ENCODE peak calls at places on chromosomes 7 and 10, in six cellular contexts. One of them, this sample, is unnamed.

GRCh38 chr7:16671811-16672210 is 25.8 kb downstream of the BZW2 start:
- DNase-seq in ovary: no peak
- DNase-seq in neuronal stem cell: no peak
- DNase-seq in mesenchymal stem cell: no peak
- DNase-seq in suprapubic skin: no peak
- DNase-seq in left ventricle myocardium inferior: no peak
- DNase-seq in this sample: no peak

GRCh38 chr7:142120474-142121000 is 9.0 kb downstream of the MGAM2 start:
- DNase-seq in neuronal stem cell: no peak
- DNase-seq in mesenchymal stem cell: no peak
- DNase-seq in left ventricle myocardium inferior: no peak
- DNase-seq in suprapubic skin: no peak
- DNase-seq in ovary: no peak
- DNase-seq in this sample: no peak

GRCh38 chr10:5948208-5948585 is 29.1 kb downstream of the IL15RA start:
- DNase-seq in mesenchymal stem cell: no peak
- DNase-seq in neuronal stem cell: no peak
- DNase-seq in suprapubic skin: no peak
- DNase-seq in left ventricle myocardium inferior: no peak
- DNase-seq in ovary: no peak
- DNase-seq in this sample: no peak

GRCh38 chr10:51832652-51833383 is 133.4 kb upstream of the CSTF2T start:
- DNase-seq in mesenchymal stem cell: peak; percentile 72
- DNase-seq in neuronal stem cell: no peak
- DNase-seq in left ventricle myocardium inferior: no peak
- DNase-seq in suprapubic skin: no peak
- DNase-seq in ovary: no peak
- DNase-seq in this sample: no peak

GRCh38 chr7:96084880-96085551 is 236.9 kb downstream of the SLC25A13 start:
- DNase-seq in left ventricle myocardium inferior: no peak
- DNase-seq in mesenchymal stem cell: peak; percentile 3
- DNase-seq in neuronal stem cell: no peak
- DNase-seq in ovary: no peak
- DNase-seq in suprapubic skin: no peak
- DNase-seq in this sample: no peak

GRCh38 chr10:72106154-72106849 is 18.0 kb upstream of the SPOCK2 start:
- DNase-seq in left ventricle myocardium inferior: no peak
- DNase-seq in mesenchymal stem cell: no peak
- DNase-seq in neuronal stem cell: no peak
- DNase-seq in suprapubic skin: no peak
- DNase-seq in ovary: no peak
- DNase-seq in this sample: no peak

GRCh38 chr10:78407009-78407711 is 373.5 kb downstream of the RPS24 start:
- DNase-seq in neuronal stem cell: peak; percentile 96
- DNase-seq in suprapubic skin: no peak
- DNase-seq in left ventricle myocardium inferior: peak; percentile 86
- DNase-seq in mesenchymal stem cell: peak; percentile 90
- DNase-seq in ovary: peak; percentile 94
- DNase-seq in this sample: peak; percentile 74

GRCh38 chr7:92693519-92693918 is 103.3 kb upstream of the FAM133B start:
- DNase-seq in suprapubic skin: no peak
- DNase-seq in neuronal stem cell: no peak
- DNase-seq in ovary: no peak
- DNase-seq in left ventricle myocardium inferior: no peak
- DNase-seq in mesenchymal stem cell: no peak
- DNase-seq in this sample: no peak

GRCh38 chr10:62632071-62632809 is 172.3 kb upstream of the ADO start:
- DNase-seq in neuronal stem cell: no peak
- DNase-seq in suprapubic skin: no peak
- DNase-seq in mesenchymal stem cell: no peak
- DNase-seq in ovary: no peak
- DNase-seq in left ventricle myocardium inferior: peak; percentile 37
- DNase-seq in this sample: no peak

GRCh38 chr7:106618480-106618879 is 42.5 kb downstream of the CCDC71L start:
- DNase-seq in ovary: no peak
- DNase-seq in suprapubic skin: no peak
- DNase-seq in neuronal stem cell: no peak
- DNase-seq in mesenchymal stem cell: peak; percentile 43
- DNase-seq in left ventricle myocardium inferior: no peak
- DNase-seq in this sample: no peak

GRCh38 chr10:91343010-91343409 is 67.1 kb upstream of the HECTD2 start:
- DNase-seq in ovary: no peak
- DNase-seq in left ventricle myocardium inferior: no peak
- DNase-seq in neuronal stem cell: no peak
- DNase-seq in mesenchymal stem cell: no peak
- DNase-seq in suprapubic skin: no peak
- DNase-seq in this sample: no peak

GRCh38 chr10:91345716-91346115 is 64.4 kb upstream of the HECTD2 start:
- DNase-seq in mesenchymal stem cell: no peak
- DNase-seq in neuronal stem cell: no peak
- DNase-seq in ovary: no peak
- DNase-seq in suprapubic skin: no peak
- DNase-seq in left ventricle myocardium inferior: no peak
- DNase-seq in this sample: no peak

GRCh38 chr10:91344117-91344856 is 65.9 kb upstream of the HECTD2 start:
- DNase-seq in left ventricle myocardium inferior: no peak
- DNase-seq in ovary: no peak
- DNase-seq in neuronal stem cell: no peak
- DNase-seq in suprapubic skin: no peak
- DNase-seq in mesenchymal stem cell: no peak
- DNase-seq in this sample: no peak

GRCh38 chr10:91339729-91340128 is 70.4 kb upstream of the HECTD2 start:
- DNase-seq in mesenchymal stem cell: no peak
- DNase-seq in ovary: no peak
- DNase-seq in neuronal stem cell: no peak
- DNase-seq in left ventricle myocardium inferior: no peak
- DNase-seq in suprapubic skin: no peak
- DNase-seq in this sample: no peak

GRCh38 chr10:91340613-91341362 is 69.4 kb upstream of the HECTD2 start:
- DNase-seq in neuronal stem cell: no peak
- DNase-seq in mesenchymal stem cell: peak; percentile 90
- DNase-seq in suprapubic skin: no peak
- DNase-seq in ovary: no peak
- DNase-seq in left ventricle myocardium inferior: no peak
- DNase-seq in this sample: peak; percentile 82
- H3K27ac ChIP-seq in neuronal stem cell: peak overlapping the region; percentile 13
- H3K27ac ChIP-seq in mesenchymal stem cell: peak overlapping the region; percentile 80
- H3K27ac ChIP-seq in suprapubic skin: peak overlapping the region; percentile 62
- H3K27ac ChIP-seq in ovary: no peak overlapping the region
- H3K27ac ChIP-seq in left ventricle myocardium inferior: peak overlapping the region; percentile 55
- H3K27ac ChIP-seq in this sample: peak overlapping the region; percentile 82

GRCh38 chr10:118243907-118244306 is 98.2 kb downstream of the FAM204A start:
- DNase-seq in mesenchymal stem cell: no peak
- DNase-seq in suprapubic skin: no peak
- DNase-seq in left ventricle myocardium inferior: no peak
- DNase-seq in ovary: no peak
- DNase-seq in neuronal stem cell: no peak
- DNase-seq in this sample: no peak

GRCh38 chr10:118237930-118238329 is 104.2 kb downstream of the FAM204A start:
- DNase-seq in left ventricle myocardium inferior: no peak
- DNase-seq in suprapubic skin: no peak
- DNase-seq in ovary: no peak
- DNase-seq in mesenchymal stem cell: no peak
- DNase-seq in neuronal stem cell: no peak
- DNase-seq in this sample: no peak

GRCh38 chr10:118234654-118235053 is 107.5 kb downstream of the FAM204A start:
- DNase-seq in left ventricle myocardium inferior: no peak
- DNase-seq in ovary: no peak
- DNase-seq in neuronal stem cell: no peak
- DNase-seq in mesenchymal stem cell: no peak
- DNase-seq in suprapubic skin: no peak
- DNase-seq in this sample: no peak

GRCh38 chr10:118241229-118242137 is 100.6 kb downstream of the FAM204A start:
- DNase-seq in ovary: peak; percentile 89
- DNase-seq in left ventricle myocardium inferior: peak; percentile 73
- DNase-seq in mesenchymal stem cell: peak; percentile 70
- DNase-seq in neuronal stem cell: peak; percentile 90
- DNase-seq in suprapubic skin: peak; percentile 86
- DNase-seq in this sample: no peak

DNA sequence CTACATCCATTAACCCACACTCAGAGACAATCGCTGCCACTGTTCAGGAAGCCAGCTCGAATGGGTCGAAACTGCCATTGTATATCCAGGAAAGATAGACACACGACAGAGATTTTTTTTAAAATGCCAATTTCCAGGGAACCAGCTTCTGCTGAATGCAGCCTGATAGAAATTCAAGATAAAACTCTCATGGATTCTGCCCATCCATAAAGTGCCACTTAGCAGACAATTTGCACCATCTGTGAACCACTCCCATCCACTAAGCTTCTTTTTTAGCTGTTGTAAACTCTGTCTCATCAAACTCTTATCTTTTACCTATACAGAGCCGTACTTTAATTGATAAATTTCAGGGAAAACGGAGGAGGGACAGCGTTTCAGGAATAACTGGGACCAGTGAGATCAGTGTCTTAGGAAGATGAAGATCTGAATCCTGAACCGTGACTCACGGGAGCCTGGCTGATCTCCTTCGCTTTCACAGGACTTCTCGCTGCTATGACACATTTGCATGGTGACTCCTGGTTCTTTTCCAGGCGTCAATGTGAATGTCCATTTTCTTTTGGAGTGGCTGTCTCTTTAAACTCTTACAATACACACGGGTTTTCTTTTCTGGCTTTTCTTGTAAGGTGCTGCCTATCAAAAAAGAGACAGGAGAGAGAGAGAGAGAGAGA is 103.4 kb downstream of the FAM204A start:
- DNase-seq in left ventricle myocardium inferior: no peak
- DNase-seq in suprapubic skin: no peak
- DNase-seq in ovary: no peak
- DNase-seq in mesenchymal stem cell: peak; percentile 8
- DNase-seq in neuronal stem cell: no peak
- DNase-seq in this sample: no peak
- H3K27me3 ChIP-seq in left ventricle myocardium inferior: peaks cover 97% of the 10 kb centered on the region
- H3K27me3 ChIP-seq in suprapubic skin: peaks cover 44% of the 10 kb centered on the region
- H3K27me3 ChIP-seq in ovary: no peaks in the 10 kb centered on the region
- H3K27me3 ChIP-seq in mesenchymal stem cell: peaks cover 21% of the 10 kb centered on the region
- H3K27me3 ChIP-seq in neuronal stem cell: no peaks in the 10 kb centered on the region
- H3K27me3 ChIP-seq in this sample: peaks cover 61% of the 10 kb centered on the region

DNA sequence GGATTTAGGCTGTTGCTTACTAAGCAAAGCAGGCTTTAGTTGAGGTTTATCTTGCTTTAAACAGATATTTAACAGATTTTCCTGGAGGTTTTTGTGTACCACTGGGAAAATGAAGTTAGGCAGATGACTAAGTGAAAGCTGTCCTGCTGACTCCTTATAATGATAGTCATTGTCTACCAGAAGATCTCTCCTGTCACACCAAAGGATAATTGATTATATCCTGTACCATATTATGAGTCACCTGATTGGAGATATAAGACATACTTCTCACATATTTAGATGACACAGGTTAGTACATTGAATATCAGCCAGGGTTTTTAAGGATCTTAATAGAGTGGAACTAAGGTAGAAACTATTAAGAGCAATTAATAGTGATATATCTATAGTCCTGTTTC is 68.4 kb downstream of the PTEN start:
- DNase-seq in mesenchymal stem cell: peak; percentile 64
- DNase-seq in left ventricle myocardium inferior: no peak
- DNase-seq in suprapubic skin: no peak
- DNase-seq in neuronal stem cell: no peak
- DNase-seq in ovary: no peak
- DNase-seq in this sample: no peak
- H3K27ac ChIP-seq in mesenchymal stem cell: no peak overlapping the region
- H3K27ac ChIP-seq in left ventricle myocardium inferior: no peak overlapping the region
- H3K27ac ChIP-seq in suprapubic skin: no peak overlapping the region
- H3K27ac ChIP-seq in neuronal stem cell: no peak overlapping the region
- H3K27ac ChIP-seq in ovary: no peak overlapping the region
- H3K27ac ChIP-seq in this sample: peak overlapping the region; percentile 65

DNA sequence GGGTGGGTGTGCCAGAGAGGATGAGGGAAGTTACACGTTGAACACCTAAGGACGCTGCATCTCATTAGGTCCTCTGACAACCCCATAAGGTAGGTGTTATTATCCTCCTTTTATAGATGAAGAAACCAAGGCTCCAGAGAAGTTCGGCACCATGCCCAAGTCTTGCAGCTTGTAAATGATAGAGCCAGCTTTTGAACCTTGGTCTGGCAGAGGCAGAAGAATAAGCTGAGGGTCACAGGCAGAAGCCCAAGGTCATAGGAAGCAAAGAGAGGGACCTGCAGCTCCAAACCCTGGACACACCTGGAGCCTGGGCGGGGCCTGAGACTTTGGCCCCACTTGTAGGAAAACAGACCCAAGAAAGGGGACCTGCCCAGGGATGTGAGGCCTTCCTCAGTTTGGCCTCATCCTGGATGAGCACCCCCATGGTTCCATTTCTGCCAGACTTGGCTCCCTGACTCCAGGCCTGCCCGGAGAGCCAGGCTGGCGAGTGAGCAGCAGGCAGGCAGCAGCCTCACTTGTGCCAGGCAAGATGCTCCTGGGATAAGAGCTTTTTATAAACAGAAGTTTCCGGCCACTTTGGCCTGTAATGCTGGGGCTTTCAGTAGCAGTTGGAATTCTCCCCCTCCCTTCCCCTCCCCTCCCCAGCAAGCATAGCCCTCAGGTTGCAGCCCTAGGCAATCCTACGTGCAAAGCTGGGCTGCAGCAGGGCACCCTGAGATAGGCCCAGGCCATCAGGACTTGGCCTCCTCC is 2.4 kb downstream of the KCNH2 start:
- DNase-seq in left ventricle myocardium inferior: no peak
- DNase-seq in neuronal stem cell: no peak
- DNase-seq in suprapubic skin: no peak
- DNase-seq in mesenchymal stem cell: no peak
- DNase-seq in ovary: no peak
- DNase-seq in this sample: no peak
- H3K27me3 ChIP-seq in left ventricle myocardium inferior: peaks cover 82% of the 10 kb centered on the region
- H3K27me3 ChIP-seq in neuronal stem cell: no peaks in the 10 kb centered on the region
- H3K27me3 ChIP-seq in suprapubic skin: peaks cover 90% of the 10 kb centered on the region
- H3K27me3 ChIP-seq in mesenchymal stem cell: peaks cover 91% of the 10 kb centered on the region
- H3K27me3 ChIP-seq in ovary: no peaks in the 10 kb centered on the region
- H3K27me3 ChIP-seq in this sample: peaks cover 41% of the 10 kb centered on the region

GRCh38 chr7:120273476-120273975 is 551 bp downstream of the KCND2 start:
- DNase-seq in mesenchymal stem cell: peak; percentile 29
- DNase-seq in ovary: peak; percentile 63
- DNase-seq in left ventricle myocardium inferior: peak; percentile 12
- DNase-seq in suprapubic skin: no peak
- DNase-seq in neuronal stem cell: peak; percentile 45
- DNase-seq in this sample: peak; percentile 57
- H3K27ac ChIP-seq in mesenchymal stem cell: no peak overlapping the region
- H3K27ac ChIP-seq in ovary: peak overlapping the region; percentile 8
- H3K27ac ChIP-seq in left ventricle myocardium inferior: no peak overlapping the region
- H3K27ac ChIP-seq in suprapubic skin: no peak overlapping the region
- H3K27ac ChIP-seq in neuronal stem cell: no peak overlapping the region
- H3K27ac ChIP-seq in this sample: no peak overlapping the region

GRCh38 chr7:36198854-36199266 is 45.8 kb downstream of the EEPD1 start:
- DNase-seq in ovary: no peak
- DNase-seq in suprapubic skin: no peak
- DNase-seq in left ventricle myocardium inferior: no peak
- DNase-seq in neuronal stem cell: no peak
- DNase-seq in mesenchymal stem cell: peak; percentile 62
- DNase-seq in this sample: no peak

GRCh38 chr7:36202347-36202896 is 49.4 kb downstream of the EEPD1 start:
- DNase-seq in left ventricle myocardium inferior: no peak
- DNase-seq in mesenchymal stem cell: no peak
- DNase-seq in ovary: no peak
- DNase-seq in neuronal stem cell: no peak
- DNase-seq in suprapubic skin: no peak
- DNase-seq in this sample: no peak

GRCh38 chr7:36203081-36203775 is 50.2 kb downstream of the EEPD1 start:
- DNase-seq in suprapubic skin: no peak
- DNase-seq in mesenchymal stem cell: no peak
- DNase-seq in left ventricle myocardium inferior: no peak
- DNase-seq in ovary: no peak
- DNase-seq in neuronal stem cell: peak; percentile 8
- DNase-seq in this sample: no peak

GRCh38 chr7:36199329-36199728 is 46.3 kb downstream of the EEPD1 start:
- DNase-seq in suprapubic skin: no peak
- DNase-seq in mesenchymal stem cell: no peak
- DNase-seq in neuronal stem cell: no peak
- DNase-seq in left ventricle myocardium inferior: no peak
- DNase-seq in ovary: no peak
- DNase-seq in this sample: no peak

GRCh38 chr7:36201122-36201723 is 48.2 kb downstream of the EEPD1 start:
- DNase-seq in mesenchymal stem cell: no peak
- DNase-seq in ovary: no peak
- DNase-seq in left ventricle myocardium inferior: no peak
- DNase-seq in suprapubic skin: no peak
- DNase-seq in neuronal stem cell: no peak
- DNase-seq in this sample: no peak
- H3K27me3 ChIP-seq in mesenchymal stem cell: no peaks in the 10 kb centered on the region
- H3K27me3 ChIP-seq in ovary: no peaks in the 10 kb centered on the region
- H3K27me3 ChIP-seq in left ventricle myocardium inferior: no peaks in the 10 kb centered on the region
- H3K27me3 ChIP-seq in suprapubic skin: no peaks in the 10 kb centered on the region
- H3K27me3 ChIP-seq in neuronal stem cell: no peaks in the 10 kb centered on the region
- H3K27me3 ChIP-seq in this sample: no peaks in the 10 kb centered on the region